ENCODE peak calls at places on chromosomes 13 and 19, in seven cellular contexts. S is stimulated activated CD8-positive, alpha-beta memory T cell treated with anti-CD3 and anti-CD28 coated beads, Interleukin-2, amount 100 ng/mL, for 48 hours; H is mammary epithelial cell; R is Ammon's horn; B is stimulated activated CD4-positive, alpha-beta T cell treated with anti-CD3 and anti-CD28 coated beads, Interleukin-1b, Interleukin-23, amount 100 ng/mL, for 1 hour; O is head of caudate nucleus; J is T-helper 1 cell. L is an unnamed sample.

GRCh38 chr19:942133-942645 is 16.4 kb downstream of the ARID3A start:
- DNase-seq in S (no peak), H (no peak), R (no peak), B (no peak), O (no peak), J (no peak), L (no peak)

GRCh38 chr19:1169921-1170885 is 3.9 kb downstream of the SBNO2 start:
- DNase-seq in S (no peak), H (peak), R (peak), B (no peak), O (no peak), J (no peak), L (no peak)

GRCh38 chr13:31956944-31957644 is 74.5 kb upstream of the FRY start:
- DNase-seq in S (no peak), H (no peak), R (no peak), B (no peak), O (no peak), J (no peak), L (no peak)

GRCh38 chr13:31192306-31192705 is 7.5 kb upstream of the B3GLCT start:
- DNase-seq in S (no peak), H (no peak), R (peak), B (no peak), O (peak), J (no peak), L (no peak)

GRCh38 chr13:112842343-112842856 is 126.6 kb upstream of the MCF2L start:
- DNase-seq in S (no peak), H (no peak), R (no peak), B (no peak), O (no peak), J (no peak), L (no peak)

GRCh38 chr19:506404-507285 is 652 bp upstream of the TPGS1 start:
- DNase-seq in S (peak), H (peak), R (peak), B (peak), O (peak), J (peak), L (peak)

GRCh38 chr19:3565177-3565576 is 7.6 kb upstream of the HMG20B start:
- DNase-seq in S (no peak), H (no peak), R (no peak), B (no peak), O (no peak), J (no peak), L (no peak)

GRCh38 chr13:109809216-109809890 is 23.0 kb upstream of the IRS2 start:
- DNase-seq in S (no peak), H (no peak), R (no peak), B (no peak), O (no peak), J (no peak), L (no peak)

GRCh38 chr13:72952529-72953141 is 106.2 kb upstream of the KLF5 start:
- DNase-seq in S (no peak), H (no peak), R (no peak), B (no peak), O (no peak), J (no peak), L (no peak)

GRCh38 chr19:49216076-49216475 is 58.5 kb downstream of the TRPM4 start:
- DNase-seq in S (no peak), H (no peak), R (no peak), B (no peak), O (no peak), J (no peak), L (no peak)

GRCh38 chr19:47752440-47753211 is 7.3 kb downstream of the NOP53 start:
- DNase-seq in S (no peak), H (no peak), R (no peak), B (no peak), O (no peak), J (no peak), L (no peak)

GRCh38 chr19:14159059-14159458 is 22.7 kb upstream of the ASF1B start:
- DNase-seq in S (no peak), H (no peak), R (no peak), B (no peak), O (no peak), J (no peak), L (no peak)

GRCh38 chr13:54361460-54361859 is 1332.8 kb downstream of the OLFM4 start:
- DNase-seq in S (no peak), H (no peak), R (no peak), B (no peak), O (no peak), J (no peak), L (no peak)

GRCh38 chr19:48445606-48446481 is at the start of gene GRWD1:
- DNase-seq in S (peak), H (peak), R (peak), B (peak), O (peak), J (peak), L (peak)

GRCh38 chr13:101579291-101579802 is 126.9 kb downstream of the ITGBL1 start:
- DNase-seq in S (no peak), H (peak), R (peak), B (no peak), O (no peak), J (no peak), L (no peak)

GRCh38 chr13:113765241-113765910 is 6.3 kb downstream of the TMEM255B start:
- DNase-seq in S (no peak), H (no peak), R (no peak), B (no peak), O (no peak), J (no peak), L (no peak)